ENCODE peak calls at places on chromosomes 11 and 22, in ten cellular contexts. M is fibroblast of the conjunctiva; O is HCT116; D is mucosa of descending colon; T is colonic mucosa; J is heart right ventricle; G is NCI-H460; W is AG09319; Q is germinal center; K is stimulated activated CD4-positive, alpha-beta T cell treated with anti-CD3 and anti-CD28 coated beads, Interleukin-4, amount 100 ng/mL, for 48 hours. U is an unnamed sample.
A peak's percentile ranks its signal among the peaks of the same experiment; 100 is the strongest.

GRCh38 chr22:29079218-29079901 is 6.5 kb downstream of the KREMEN1 start:
- DNase-seq in O (no peak), J (no peak), G (no peak), T (peak; percentile 70), D (peak; percentile 75), Q (no peak), M (no peak), K (no peak), W (peak; percentile 16), U (no peak)

GRCh38 chr11:104682241-104682640 is 216.0 kb downstream of the CASP12 start:
- DNase-seq in T (no peak), Q (no peak), G (no peak), K (no peak), D (no peak), O (no peak), M (no peak), W (no peak), J (no peak), U (no peak)

GRCh38 chr11:2932850-2933251 is 3.6 kb upstream of the PHLDA2 start:
- DNase-seq in G (no peak), J (no peak), T (peak; percentile 21), W (no peak), O (no peak), K (no peak), D (no peak), Q (no peak), M (no peak), U (no peak)

GRCh38 chr22:46416537-46417267 is 81.2 kb downstream of the TRMU start:
- DNase-seq in T (no peak), K (no peak), G (no peak), Q (no peak), O (no peak), M (no peak), J (no peak), D (no peak), W (no peak), U (no peak)

GRCh38 chr11:8792636-8793035 is 110.0 kb downstream of the RPL27A start:
- DNase-seq in G (no peak), W (no peak), M (no peak), O (no peak), K (no peak), Q (no peak), J (no peak), D (no peak), T (no peak), U (no peak)

GRCh38 chr11:120130991-120131760 is 6.7 kb downstream of the TRIM29 start:
- DNase-seq in J (no peak), G (no peak), Q (no peak), M (no peak), K (no peak), O (no peak), W (no peak), T (no peak), D (no peak), U (no peak)

GRCh38 chr11:14969922-14970323 is 2.2 kb downstream of the CALCA start:
- DNase-seq in G (no peak), K (peak; percentile 69), J (no peak), M (no peak), O (peak; percentile 15), D (peak; percentile 62), W (no peak), Q (no peak), T (peak; percentile 47), U (no peak)

GRCh38 chr11:11414996-11415395 is 61.9 kb upstream of the CSNK2A3 start:
- DNase-seq in M (no peak), W (no peak), O (no peak), J (no peak), D (no peak), Q (no peak), K (no peak), G (no peak), T (no peak), U (no peak)

GRCh38 chr11:1389932-1390587 is at the start of gene BRSK2:
- DNase-seq in M (no peak), Q (no peak), G (no peak), W (no peak), D (no peak), K (no peak), O (no peak), T (no peak), J (no peak), U (no peak)

GRCh38 chr11:3104961-3105790 is 48.0 kb upstream of the CARS1 start:
- DNase-seq in K (no peak), T (peak; percentile 9), G (no peak), D (no peak), O (no peak), M (no peak), W (no peak), Q (peak; percentile 2), J (no peak), U (no peak)

GRCh38 chr11:117949062-117949461 is 19.9 kb upstream of the TMPRSS13 start:
- DNase-seq in G (no peak), Q (no peak), T (no peak), K (no peak), M (no peak), J (no peak), O (no peak), D (no peak), W (no peak), U (no peak)